ENCODE peak calls at places on chromosomes 4 and X, in four cellular contexts. L is GM23248; V is activated naive CD8-positive, alpha-beta T cell treated with anti-CD3 and anti-CD28 coated beads, Interleukin-2, amount 50 U/mL, for 24 hours; T is endothelial cell. P is an unnamed sample.

GRCh38 chrX:123563167-123563566 is 169.7 kb downstream of the THOC2 start:
- DNase-seq in L (no peak), V (no peak), T (no peak), P (no peak)

GRCh38 chrX:104621781-104622180 is 55.8 kb downstream of the IL1RAPL2 start:
- DNase-seq in L (no peak), V (no peak), T (no peak), P (no peak)

GRCh38 chrX:104136241-104137019 is 20.4 kb downstream of the SLC25A53 start:
- DNase-seq in L (peak; percentile 88), V (peak; percentile 49), T (peak; percentile 62), P (peak; percentile 58)

GRCh38 chr4:16843831-16844508 is 54.5 kb downstream of the LDB2 start:
- DNase-seq in L (peak; percentile 92), V (no peak), T (no peak), P (no peak)

GRCh38 chrX:141468940-141469339 is 115.6 kb downstream of the SPANXA1 start:
- DNase-seq in L (peak; percentile 60), V (no peak), T (no peak), P (no peak)

GRCh38 chr4:159922119-159922518 is 819.2 kb downstream of the RAPGEF2 start:
- DNase-seq in L (no peak), V (no peak), T (no peak), P (no peak)

GRCh38 chr4:16259531-16260246 is 33.4 kb upstream of the TAPT1 start:
- DNase-seq in L (peak; percentile 55), V (peak; percentile 27), T (no peak), P (no peak)

GRCh38 chr4:176469546-176469945 is 149.8 kb downstream of the SPCS3 start:
- DNase-seq in L (no peak), V (no peak), T (no peak), P (no peak)

GRCh38 chr4:1399508-1400190 is 6.6 kb downstream of the NKX1-1 start:
- DNase-seq in L (no peak), V (no peak), T (no peak), P (peak; percentile 53)

GRCh38 chr4:81724925-81725329 is 253.2 kb upstream of the RASGEF1B start:
- DNase-seq in L (peak; percentile 2), V (peak; percentile 66), T (no peak), P (no peak)

GRCh38 chr4:90415116-90415515 is 287.9 kb downstream of the CCSER1 start:
- DNase-seq in L (no peak), V (no peak), T (no peak), P (no peak)

GRCh38 chr4:102518703-102519131 is 17.6 kb downstream of the NFKB1 start:
- DNase-seq in L (no peak), V (no peak), T (no peak), P (no peak)

GRCh38 chr4:128287159-128287870 is at the start of gene PGRMC2:
- DNase-seq in L (peak; percentile 68), V (no peak), T (no peak), P (peak; percentile 29)

GRCh38 chr4:48079972-48080391 is 54.1 kb downstream of the TXK start:
- DNase-seq in L (no peak), V (no peak), T (no peak), P (no peak)

GRCh38 chr4:56757821-56758400 is 63.6 kb downstream of the SPINK2 start:
- DNase-seq in L (peak; percentile 97), V (peak; percentile 79), T (peak; percentile 23), P (peak; percentile 15)

GRCh38 chr4:38193464-38193863 is 233.3 kb downstream of the PTTG2 start:
- DNase-seq in L (no peak), V (no peak), T (no peak), P (no peak)

GRCh38 chr4:106587558-106587957 is 219.0 kb upstream of the GIMD1 start:
- DNase-seq in L (peak; percentile 86), V (no peak), T (no peak), P (no peak)

GRCh38 chr4:122992111-122992510 is 69.7 kb upstream of the NUDT6 start:
- DNase-seq in L (peak; percentile 52), V (no peak), T (no peak), P (no peak)

GRCh38 chr4:72677265-72677664 is 108.2 kb upstream of the ADAMTS3 start:
- DNase-seq in L (no peak), V (no peak), T (no peak), P (no peak)

GRCh38 chr4:140754918-140755810 is 1.0 kb downstream of the TBC1D9 start:
- DNase-seq in L (peak; percentile 20), V (no peak), T (no peak), P (no peak)

GRCh38 chr4:44985152-44985551 is 258.8 kb upstream of the GNPDA2 start:
- DNase-seq in L (no peak), V (no peak), T (no peak), P (no peak)

GRCh38 chr4:183659919-183660318 is 826 bp downstream of the TRAPPC11 start:
- DNase-seq in L (peak; percentile 46), V (no peak), T (no peak), P (peak; percentile 24)

GRCh38 chrX:18574591-18574990 is 97.3 kb downstream of the RS1 start:
- DNase-seq in L (peak; percentile 61), V (no peak), T (no peak), P (no peak)

GRCh38 chrX:53421772-53422090 is 723 bp downstream of the SMC1A start:
- DNase-seq in L (no peak), V (no peak), T (no peak), P (no peak)

GRCh38 chr4:13797061-13797460 is 169.5 kb upstream of the BOD1L1 start:
- DNase-seq in L (no peak), V (no peak), T (no peak), P (no peak)

GRCh38 chr4:173370130-173370476 is 651 bp upstream of the SAP30 start:
- DNase-seq in L (no peak), V (peak; percentile 59), T (peak; percentile 40), P (peak; percentile 66)

GRCh38 chr4:39103291-39103690 is 41.3 kb downstream of the KLHL5 start:
- DNase-seq in L (no peak), V (no peak), T (no peak), P (no peak)

P was measured in K562.